ENCODE peak calls at places on chromosomes 5 and 9, in nine cellular contexts. One of them, this sample, is unnamed.

GRCh38 chr5:135271533-135272310 is 127.3 kb downstream of the MACROH2A1 start:
- DNase-seq in fibroblast of pulmonary artery: peak; percentile 16
- DNase-seq in cardiac muscle cell: peak; percentile 46
- DNase-seq in HCT116: no peak
- DNase-seq in psoas muscle: no peak
- DNase-seq in brain microvascular endothelial cell: no peak
- DNase-seq in lower lobe of right lung: no peak
- DNase-seq in AG04450: no peak
- DNase-seq in AG09309: peak; percentile 45
- DNase-seq in this sample: no peak

GRCh38 chr5:14806452-14806851 is 65.1 kb downstream of the ANKH start:
- DNase-seq in AG04450: peak; percentile 26
- DNase-seq in lower lobe of right lung: no peak
- DNase-seq in psoas muscle: peak; percentile 51
- DNase-seq in cardiac muscle cell: peak; percentile 57
- DNase-seq in AG09309: peak; percentile 90
- DNase-seq in brain microvascular endothelial cell: peak; percentile 95
- DNase-seq in fibroblast of pulmonary artery: peak; percentile 51
- DNase-seq in HCT116: no peak
- DNase-seq in this sample: no peak

GRCh38 chr5:178237431-178238312 is 5.1 kb upstream of the PHYKPL start:
- DNase-seq in psoas muscle: no peak
- DNase-seq in brain microvascular endothelial cell: no peak
- DNase-seq in cardiac muscle cell: no peak
- DNase-seq in fibroblast of pulmonary artery: no peak
- DNase-seq in AG09309: no peak
- DNase-seq in HCT116: no peak
- DNase-seq in lower lobe of right lung: no peak
- DNase-seq in AG04450: no peak
- DNase-seq in this sample: peak; percentile 82

GRCh38 chr5:67880876-67881275 is 334.7 kb upstream of the PIK3R1 start:
- DNase-seq in cardiac muscle cell: no peak
- DNase-seq in AG04450: no peak
- DNase-seq in fibroblast of pulmonary artery: no peak
- DNase-seq in psoas muscle: no peak
- DNase-seq in AG09309: no peak
- DNase-seq in HCT116: no peak
- DNase-seq in brain microvascular endothelial cell: no peak
- DNase-seq in lower lobe of right lung: no peak
- DNase-seq in this sample: peak; percentile 74

GRCh38 chr5:148382961-148383360 is 797 bp upstream of the FBXO38 start:
- DNase-seq in cardiac muscle cell: no peak
- DNase-seq in psoas muscle: no peak
- DNase-seq in AG04450: no peak
- DNase-seq in lower lobe of right lung: no peak
- DNase-seq in fibroblast of pulmonary artery: no peak
- DNase-seq in AG09309: no peak
- DNase-seq in brain microvascular endothelial cell: no peak
- DNase-seq in HCT116: no peak
- DNase-seq in this sample: no peak

GRCh38 chr9:14960881-14961280 is 50.7 kb upstream of the FREM1 start:
- DNase-seq in AG04450: no peak
- DNase-seq in lower lobe of right lung: no peak
- DNase-seq in cardiac muscle cell: no peak
- DNase-seq in psoas muscle: no peak
- DNase-seq in brain microvascular endothelial cell: no peak
- DNase-seq in fibroblast of pulmonary artery: no peak
- DNase-seq in HCT116: no peak
- DNase-seq in AG09309: no peak
- DNase-seq in this sample: peak; percentile 35

GRCh38 chr9:81370650-81371049 is 318.7 kb downstream of the TLE1 start:
- DNase-seq in AG04450: no peak
- DNase-seq in HCT116: no peak
- DNase-seq in cardiac muscle cell: no peak
- DNase-seq in fibroblast of pulmonary artery: no peak
- DNase-seq in AG09309: no peak
- DNase-seq in lower lobe of right lung: no peak
- DNase-seq in brain microvascular endothelial cell: no peak
- DNase-seq in psoas muscle: no peak
- DNase-seq in this sample: no peak

GRCh38 chr5:151615431-151615830 is 24.3 kb upstream of the FAT2 start:
- DNase-seq in brain microvascular endothelial cell: no peak
- DNase-seq in lower lobe of right lung: no peak
- DNase-seq in fibroblast of pulmonary artery: no peak
- DNase-seq in AG09309: no peak
- DNase-seq in AG04450: no peak
- DNase-seq in psoas muscle: no peak
- DNase-seq in HCT116: no peak
- DNase-seq in cardiac muscle cell: no peak
- DNase-seq in this sample: peak; percentile 100

DNA sequence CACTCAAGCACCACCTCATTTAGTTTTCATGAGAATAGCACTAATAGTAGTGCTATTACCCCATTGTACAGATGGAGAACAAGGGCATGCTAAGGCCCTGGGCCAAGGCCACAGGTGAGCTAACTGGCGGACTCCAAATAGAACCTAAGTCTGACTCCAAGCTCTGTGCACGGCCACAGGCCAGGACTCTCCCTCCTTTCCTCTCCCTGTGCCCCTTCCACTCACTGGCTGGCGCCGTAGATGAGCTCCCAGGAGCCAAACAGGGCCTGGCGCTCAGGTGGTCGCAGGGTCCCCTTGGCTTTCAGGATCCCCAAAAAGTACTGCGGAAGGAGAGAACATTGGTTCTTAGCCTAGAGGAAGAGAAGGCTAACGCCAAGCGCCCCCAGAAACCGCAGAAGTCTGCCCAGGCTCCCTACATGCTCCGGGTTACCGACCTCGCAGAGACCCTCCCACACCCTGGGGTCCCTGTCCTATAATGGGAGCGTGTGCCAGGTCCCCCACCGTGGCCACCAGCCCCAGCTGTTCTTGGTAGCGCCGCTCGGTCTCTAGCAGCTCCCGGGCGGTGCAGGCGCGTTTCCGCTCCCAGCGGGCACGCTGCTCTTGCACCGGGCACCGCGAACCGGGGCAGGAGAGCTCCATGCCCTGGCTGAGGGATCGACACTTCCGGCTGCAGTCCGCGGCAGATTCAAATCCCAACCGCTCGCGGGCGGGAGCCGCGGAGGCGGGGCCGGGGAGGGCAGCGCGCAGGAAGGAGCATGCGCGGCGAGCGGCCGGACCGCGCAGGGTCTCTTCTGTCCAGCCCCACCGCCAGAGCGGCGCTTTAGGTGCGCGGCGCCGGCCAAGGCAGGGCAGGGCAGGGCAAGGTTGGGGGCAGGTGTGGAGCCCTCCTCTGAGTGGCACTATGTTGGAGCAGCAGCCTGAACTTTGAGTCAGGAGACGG is at the start of gene ARHGEF39:
- DNase-seq in AG09309: no peak
- DNase-seq in cardiac muscle cell: peak; percentile 79
- DNase-seq in HCT116: peak; percentile 59
- DNase-seq in AG04450: no peak
- DNase-seq in psoas muscle: peak; percentile 85
- DNase-seq in lower lobe of right lung: peak; percentile 87
- DNase-seq in brain microvascular endothelial cell: peak; percentile 53
- DNase-seq in fibroblast of pulmonary artery: peak; percentile 70
- DNase-seq in this sample: peak; percentile 70
- TF ChIP-seq CTCF in AG09309: peak; percentile 7
- TF ChIP-seq CTCF in cardiac muscle cell: peak; percentile 34
- TF ChIP-seq CTCF in HCT116: no peak
- TF ChIP-seq CTCF in AG04450: peak; percentile 31
- TF ChIP-seq CTCF in psoas muscle: no peak
- TF ChIP-seq CTCF in lower lobe of right lung: peak; percentile 22
- TF ChIP-seq CTCF in brain microvascular endothelial cell: peak; percentile 33
- TF ChIP-seq CTCF in fibroblast of pulmonary artery: no peak
- TF ChIP-seq CTCF in this sample: no peak

GRCh38 chr5:141105350-141105749 is 5.1 kb downstream of the PCDHB3 start:
- DNase-seq in fibroblast of pulmonary artery: no peak
- DNase-seq in HCT116: no peak
- DNase-seq in psoas muscle: no peak
- DNase-seq in brain microvascular endothelial cell: no peak
- DNase-seq in AG04450: no peak
- DNase-seq in lower lobe of right lung: no peak
- DNase-seq in cardiac muscle cell: no peak
- DNase-seq in AG09309: no peak
- DNase-seq in this sample: no peak

GRCh38 chr5:141095263-141095641 is 837 bp downstream of the PCDHB2 start:
- DNase-seq in lower lobe of right lung: no peak
- DNase-seq in AG04450: no peak
- DNase-seq in cardiac muscle cell: no peak
- DNase-seq in brain microvascular endothelial cell: no peak
- DNase-seq in fibroblast of pulmonary artery: no peak
- DNase-seq in AG09309: no peak
- DNase-seq in psoas muscle: no peak
- DNase-seq in HCT116: no peak
- DNase-seq in this sample: no peak

GRCh38 chr5:141101059-141101458 is 786 bp downstream of the PCDHB3 start:
- DNase-seq in cardiac muscle cell: no peak
- DNase-seq in HCT116: no peak
- DNase-seq in fibroblast of pulmonary artery: no peak
- DNase-seq in psoas muscle: no peak
- DNase-seq in AG09309: no peak
- DNase-seq in brain microvascular endothelial cell: no peak
- DNase-seq in AG04450: no peak
- DNase-seq in lower lobe of right lung: peak; percentile 23
- DNase-seq in this sample: no peak

GRCh38 chr5:141094481-141095262 is at the start of gene PCDHB2:
- DNase-seq in brain microvascular endothelial cell: no peak
- DNase-seq in cardiac muscle cell: peak; percentile 6
- DNase-seq in AG09309: peak; percentile 55
- DNase-seq in AG04450: no peak
- DNase-seq in HCT116: no peak
- DNase-seq in psoas muscle: peak; percentile 39
- DNase-seq in fibroblast of pulmonary artery: peak; percentile 17
- DNase-seq in lower lobe of right lung: no peak
- DNase-seq in this sample: peak; percentile 15

DNA sequence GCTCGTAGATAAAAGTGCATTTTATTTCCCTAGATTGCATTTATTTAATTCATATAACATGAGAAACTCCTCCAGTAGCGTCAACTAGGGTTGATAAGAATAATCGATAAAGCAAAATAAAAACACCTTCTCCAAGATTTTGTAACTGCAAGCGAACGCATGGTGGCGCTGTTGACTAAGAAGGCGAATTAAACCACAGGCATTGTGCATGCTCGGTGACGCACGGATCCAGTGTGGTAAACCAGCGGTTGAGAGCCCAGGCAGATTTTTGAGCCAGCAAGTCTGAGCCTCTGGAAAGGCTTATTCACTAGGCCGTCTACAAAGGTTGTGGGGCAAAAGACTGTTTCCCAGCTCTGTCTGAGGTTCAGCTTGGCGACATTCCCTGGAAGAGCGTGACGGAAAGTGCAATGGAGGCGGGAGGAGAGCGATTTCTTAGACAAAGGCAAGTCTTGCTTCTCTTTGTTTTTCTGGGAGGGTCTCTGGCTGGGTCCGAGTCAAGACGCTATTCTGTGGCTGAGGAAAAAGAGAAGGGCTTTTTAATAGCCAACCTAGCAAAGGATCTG is at the start of gene PCDHB3:
- DNase-seq in brain microvascular endothelial cell: no peak
- DNase-seq in AG04450: no peak
- DNase-seq in HCT116: peak; percentile 16
- DNase-seq in lower lobe of right lung: peak; percentile 45
- DNase-seq in psoas muscle: peak; percentile 29
- DNase-seq in fibroblast of pulmonary artery: peak; percentile 10
- DNase-seq in AG09309: peak; percentile 32
- DNase-seq in cardiac muscle cell: peak; percentile 8
- DNase-seq in this sample: peak; percentile 15
- H3K4me3 ChIP-seq in brain microvascular endothelial cell: no peak within 1 kb of the TSS
- H3K4me3 ChIP-seq in AG04450: no peak within 1 kb of the TSS
- H3K4me3 ChIP-seq in HCT116: no peak within 1 kb of the TSS
- H3K4me3 ChIP-seq in lower lobe of right lung: peak within 1 kb of the TSS; percentile 16
- H3K4me3 ChIP-seq in psoas muscle: peak within 1 kb of the TSS; percentile 55
- H3K4me3 ChIP-seq in fibroblast of pulmonary artery: no peak within 1 kb of the TSS
- H3K4me3 ChIP-seq in AG09309: no peak within 1 kb of the TSS
- H3K4me3 ChIP-seq in cardiac muscle cell: no peak within 1 kb of the TSS
- H3K4me3 ChIP-seq in this sample: no peak within 1 kb of the TSS

DNA sequence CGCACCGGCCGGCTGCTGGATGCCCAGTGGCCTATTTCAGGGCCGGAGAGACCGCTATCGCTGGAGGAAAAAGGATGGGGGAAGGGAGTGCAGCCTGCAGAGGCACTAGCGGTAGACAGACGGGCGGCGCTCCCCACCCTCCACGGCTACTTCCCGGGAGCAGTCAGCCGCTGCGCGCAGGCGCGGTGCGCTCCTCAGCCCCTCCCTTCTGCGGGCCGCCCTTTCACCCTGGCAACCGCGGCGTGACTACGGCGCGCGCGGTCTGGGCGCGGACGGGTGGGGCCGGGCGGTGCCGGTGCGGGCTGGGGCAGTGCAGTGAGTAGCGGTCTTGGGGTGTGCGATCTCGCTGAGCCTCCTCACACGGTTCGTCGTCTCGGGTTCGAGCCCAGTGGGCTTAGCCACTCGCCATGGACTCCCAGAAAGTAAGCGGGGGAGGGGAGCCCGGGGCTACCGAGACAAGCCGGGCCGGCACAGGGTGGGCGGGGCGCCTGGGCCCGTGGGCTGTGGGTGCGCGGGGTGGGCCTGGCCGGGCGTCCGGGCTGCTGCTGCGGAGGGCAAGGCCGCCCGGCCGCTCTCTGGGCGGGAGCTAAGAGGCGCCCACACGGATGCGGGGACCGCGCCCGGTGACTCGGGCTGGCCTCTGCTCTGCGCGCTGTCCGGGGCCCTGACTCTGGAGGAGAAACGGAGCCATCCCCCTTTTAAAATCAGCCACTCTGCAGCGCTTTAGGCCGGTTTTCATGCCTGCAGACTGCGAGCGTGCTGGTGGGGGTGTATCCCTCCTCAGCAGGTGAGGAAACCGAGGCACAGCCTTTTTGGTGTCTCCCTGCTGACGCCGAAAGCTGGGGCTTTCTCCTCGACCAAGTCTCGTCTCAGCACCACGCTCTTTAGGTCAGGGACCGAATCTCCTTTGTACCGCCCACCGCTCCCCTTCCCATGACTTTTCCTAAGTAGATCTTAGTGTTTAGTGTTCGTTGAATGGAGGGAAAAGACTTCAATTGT is at the start of gene FSD1L:
- DNase-seq in AG09309: peak; percentile 71
- DNase-seq in brain microvascular endothelial cell: peak; percentile 90
- DNase-seq in cardiac muscle cell: peak; percentile 96
- DNase-seq in fibroblast of pulmonary artery: peak; percentile 96
- DNase-seq in psoas muscle: peak; percentile 95
- DNase-seq in AG04450: peak; percentile 78
- DNase-seq in lower lobe of right lung: peak; percentile 96
- DNase-seq in HCT116: peak; percentile 81
- DNase-seq in this sample: peak; percentile 85
- TF ChIP-seq CTCF in AG09309: peak; percentile 34
- TF ChIP-seq CTCF in brain microvascular endothelial cell: peak; percentile 16
- TF ChIP-seq CTCF in cardiac muscle cell: peak; percentile 45
- TF ChIP-seq CTCF in fibroblast of pulmonary artery: peak; percentile 58
- TF ChIP-seq CTCF in psoas muscle: peak; percentile 44
- TF ChIP-seq CTCF in AG04450: peak; percentile 19
- TF ChIP-seq CTCF in lower lobe of right lung: peak; percentile 40
- TF ChIP-seq CTCF in HCT116: peak; percentile 43
- TF ChIP-seq CTCF in this sample: peak; percentile 57

DNA sequence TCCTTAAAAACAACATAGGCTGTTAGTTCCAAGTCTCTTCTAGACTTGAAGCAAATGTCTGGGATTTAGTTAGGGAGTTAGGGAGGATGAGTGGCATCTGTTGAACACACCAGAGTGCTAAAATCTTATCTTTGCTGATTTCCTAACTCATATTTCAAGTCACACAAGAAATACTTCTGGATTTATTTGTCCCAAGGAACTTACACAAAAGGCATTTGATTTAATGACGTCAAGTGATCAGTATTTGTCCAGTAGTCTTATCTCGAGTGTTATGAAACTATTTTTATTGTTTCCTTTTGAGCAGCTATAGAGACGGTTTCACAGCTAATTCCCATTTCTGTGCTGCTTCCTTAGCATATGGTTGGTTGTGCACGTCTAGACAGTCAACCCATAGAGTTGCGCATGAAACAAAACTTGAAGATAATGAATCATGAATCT is 140.5 kb upstream of the TUT7 start:
- DNase-seq in cardiac muscle cell: peak; percentile 93
- DNase-seq in fibroblast of pulmonary artery: peak; percentile 96
- DNase-seq in psoas muscle: no peak
- DNase-seq in lower lobe of right lung: no peak
- DNase-seq in AG04450: no peak
- DNase-seq in AG09309: peak; percentile 97
- DNase-seq in brain microvascular endothelial cell: peak; percentile 57
- DNase-seq in HCT116: no peak
- DNase-seq in this sample: peak; percentile 96
- H3K4me3 ChIP-seq in cardiac muscle cell: no peak overlapping the region
- H3K4me3 ChIP-seq in fibroblast of pulmonary artery: no peak overlapping the region
- H3K4me3 ChIP-seq in psoas muscle: no peak overlapping the region
- H3K4me3 ChIP-seq in lower lobe of right lung: no peak overlapping the region
- H3K4me3 ChIP-seq in AG04450: no peak overlapping the region
- H3K4me3 ChIP-seq in AG09309: no peak overlapping the region
- H3K4me3 ChIP-seq in brain microvascular endothelial cell: no peak overlapping the region
- H3K4me3 ChIP-seq in HCT116: no peak overlapping the region
- H3K4me3 ChIP-seq in this sample: no peak overlapping the region

This sample was measured in bronchial epithelial cell.